ENCODE peak calls at places on chromosomes 12 and 14, in five cellular contexts. Q is right cardiac atrium; A is brain microvascular endothelial cell; Y is NCI-H345; K is activated naive CD4-positive, alpha-beta T cell treated with anti-CD3 and anti-CD28 coated beads for 36 hours. R is an unnamed sample.

GRCh38 chr14:100336618-100337530 is 13.7 kb downstream of the SLC25A47 start:
- DNase-seq in Q (no peak), A (no peak), Y (no peak), K (no peak), R (no peak)

GRCh38 chr12:124774462-124775167 is 89.0 kb downstream of the SCARB1 start:
- DNase-seq in Q (no peak), A (peak; percentile 97), Y (no peak), K (peak; percentile 96), R (peak; percentile 39)

GRCh38 chr12:130916251-130916911 is 37.3 kb upstream of the ADGRD1 start:
- DNase-seq in Q (peak; percentile 75), A (peak; percentile 6), Y (peak; percentile 64), K (peak; percentile 48), R (peak; percentile 77)

GRCh38 chr12:114903394-114903748 is 219.4 kb upstream of the TBX3 start:
- DNase-seq in Q (no peak), A (peak; percentile 4), Y (no peak), K (no peak), R (no peak)

GRCh38 chr14:61502459-61503093 is 181.2 kb downstream of the PRKCH start:
- DNase-seq in Q (no peak), A (no peak), Y (no peak), K (peak; percentile 76), R (no peak)

GRCh38 chr12:28489256-28489655 is 299.0 kb downstream of the CCDC91 start:
- DNase-seq in Q (no peak), A (peak; percentile 24), Y (no peak), K (no peak), R (no peak)

GRCh38 chr14:29734732-29735131 is 192.9 kb downstream of the PRKD1 start:
- DNase-seq in Q (no peak), A (no peak), Y (peak; percentile 32), K (no peak), R (no peak)

GRCh38 chr12:100138048-100138907 is 4.4 kb downstream of the BLTP3B start:
- DNase-seq in Q (no peak), A (peak; percentile 16), Y (no peak), K (no peak), R (no peak)

GRCh38 chr14:24219080-24219479 is 3.2 kb upstream of the MDP1 start:
- DNase-seq in Q (no peak), A (no peak), Y (no peak), K (no peak), R (no peak)

GRCh38 chr12:31970199-31970598 is 11.0 kb downstream of the RESF1 start:
- DNase-seq in Q (no peak), A (no peak), Y (no peak), K (no peak), R (no peak)

GRCh38 chr12:78562358-78563205 is 302.0 kb upstream of the SYT1 start:
- DNase-seq in Q (no peak), A (peak; percentile 10), Y (peak; percentile 30), K (no peak), R (peak; percentile 7)

GRCh38 chr14:99252940-99253868 is 18.8 kb downstream of the BCL11B start:
- DNase-seq in Q (no peak), A (no peak), Y (peak; percentile 16), K (peak; percentile 84), R (no peak)

GRCh38 chr14:99331796-99332195 is 59.8 kb upstream of the BCL11B start:
- DNase-seq in Q (no peak), A (no peak), Y (no peak), K (no peak), R (no peak)

GRCh38 chr12:66131067-66131688 is 628 bp upstream of the LLPH start:
- DNase-seq in Q (no peak), A (no peak), Y (peak; percentile 7), K (no peak), R (no peak)

GRCh38 chr12:70733385-70733784 is 96.2 kb upstream of the PTPRB start:
- DNase-seq in Q (no peak), A (peak; percentile 64), Y (peak; percentile 77), K (peak; percentile 16), R (peak; percentile 38)

GRCh38 chr12:79547044-79547734 is 143.6 kb downstream of the PAWR start:
- DNase-seq in Q (no peak), A (peak; percentile 65), Y (no peak), K (no peak), R (no peak)

GRCh38 chr14:21097616-21098133 is 780 bp downstream of the ZNF219 start:
- DNase-seq in Q (peak; percentile 72), A (no peak), Y (peak; percentile 34), K (peak; percentile 32), R (peak; percentile 81)

GRCh38 chr14:55514819-55515470 is 65.1 kb upstream of the KTN1 start:
- DNase-seq in Q (no peak), A (peak; percentile 32), Y (no peak), K (no peak), R (no peak)

GRCh38 chr14:105323663-105324062 is 9.1 kb downstream of the PACS2 start:
- DNase-seq in Q (peak; percentile 37), A (no peak), Y (no peak), K (no peak), R (no peak)

GRCh38 chr12:68972570-68972969 is 39.6 kb upstream of the CPM start:
- DNase-seq in Q (no peak), A (no peak), Y (no peak), K (no peak), R (no peak)

GRCh38 chr14:62209287-62209899 is 447.2 kb downstream of the SNAPC1 start:
- DNase-seq in Q (no peak), A (peak; percentile 52), Y (no peak), K (no peak), R (no peak)

GRCh38 chr12:56995930-56996496 is 10.3 kb downstream of the ZBTB39 start:
- DNase-seq in Q (no peak), A (no peak), Y (no peak), K (no peak), R (no peak)

GRCh38 chr12:56954956-56955355 is 2.5 kb downstream of the RDH16 start:
- DNase-seq in Q (no peak), A (no peak), Y (no peak), K (no peak), R (no peak)

GRCh38 chr12:1838994-1839365 is 18.6 kb downstream of the LRTM2 start:
- DNase-seq in Q (no peak), A (no peak), Y (no peak), K (no peak), R (no peak)

GRCh38 chr14:85125331-85125730 is 404.6 kb upstream of the FLRT2 start:
- DNase-seq in Q (no peak), A (no peak), Y (no peak), K (no peak), R (no peak)

GRCh38 chr14:35212471-35213142 is 79.6 kb upstream of the PSMA6 start:
- DNase-seq in Q (no peak), A (no peak), Y (no peak), K (no peak), R (no peak)